ENCODE peak calls at places on chromosomes 2 and 18, in five cellular contexts. One of them, this sample, is unnamed. For H3K36me3, the result is how much of the 10 kb centered on the place peaks cover.

GRCh38 chr2:96762529-96763253 is 2.0 kb downstream of the CNNM4 start:
- DNase-seq in adrenal gland: no peak
- DNase-seq in body of pancreas: peak
- DNase-seq in cardiac muscle cell: peak
- DNase-seq in fibroblast of lung: peak
- DNase-seq in this sample: no peak

GRCh38 chr2:169768262-169768995 is 30.2 kb upstream of the SSB start:
- DNase-seq in cardiac muscle cell: no peak
- DNase-seq in body of pancreas: peak
- DNase-seq in fibroblast of lung: no peak
- DNase-seq in adrenal gland: no peak
- DNase-seq in this sample: peak

GRCh38 chr18:29154758-29155725 is 978.1 kb upstream of the CDH2 start:
- DNase-seq in fibroblast of lung: peak
- DNase-seq in adrenal gland: no peak
- DNase-seq in cardiac muscle cell: peak
- DNase-seq in body of pancreas: peak
- DNase-seq in this sample: no peak

GRCh38 chr2:43839776-43840564 is 1.2 kb downstream of the ABCG8 start:
- DNase-seq in fibroblast of lung: no peak
- DNase-seq in cardiac muscle cell: no peak
- DNase-seq in body of pancreas: no peak
- DNase-seq in adrenal gland: peak
- DNase-seq in this sample: no peak

GRCh38 chr2:236629961-236630872 is 60.6 kb downstream of the ACKR3 start:
- DNase-seq in cardiac muscle cell: no peak
- DNase-seq in fibroblast of lung: no peak
- DNase-seq in body of pancreas: no peak
- DNase-seq in adrenal gland: peak
- DNase-seq in this sample: no peak

GRCh38 chr2:112195167-112195766 is 57.1 kb downstream of the FBLN7 start:
- DNase-seq in fibroblast of lung: no peak
- DNase-seq in adrenal gland: no peak
- DNase-seq in body of pancreas: no peak
- DNase-seq in cardiac muscle cell: no peak
- DNase-seq in this sample: no peak

GRCh38 chr2:98757904-98758421 is 27.0 kb upstream of the MGAT4A start:
- DNase-seq in adrenal gland: peak
- DNase-seq in cardiac muscle cell: peak
- DNase-seq in body of pancreas: peak
- DNase-seq in fibroblast of lung: peak
- DNase-seq in this sample: peak

GRCh38 chr2:20400787-20401494 is 45.9 kb upstream of the RHOB start:
- DNase-seq in fibroblast of lung: no peak
- DNase-seq in body of pancreas: no peak
- DNase-seq in adrenal gland: peak
- DNase-seq in cardiac muscle cell: peak
- DNase-seq in this sample: no peak

GRCh38 chr2:134838143-134838620 is at the start of gene ACMSD:
- DNase-seq in fibroblast of lung: no peak
- DNase-seq in cardiac muscle cell: no peak
- DNase-seq in adrenal gland: no peak
- DNase-seq in body of pancreas: no peak
- DNase-seq in this sample: no peak

GRCh38 chr18:79485788-79486355 is 90.1 kb downstream of the NFATC1 start:
- DNase-seq in body of pancreas: no peak
- DNase-seq in fibroblast of lung: peak
- DNase-seq in cardiac muscle cell: peak
- DNase-seq in adrenal gland: no peak
- DNase-seq in this sample: no peak

DNA sequence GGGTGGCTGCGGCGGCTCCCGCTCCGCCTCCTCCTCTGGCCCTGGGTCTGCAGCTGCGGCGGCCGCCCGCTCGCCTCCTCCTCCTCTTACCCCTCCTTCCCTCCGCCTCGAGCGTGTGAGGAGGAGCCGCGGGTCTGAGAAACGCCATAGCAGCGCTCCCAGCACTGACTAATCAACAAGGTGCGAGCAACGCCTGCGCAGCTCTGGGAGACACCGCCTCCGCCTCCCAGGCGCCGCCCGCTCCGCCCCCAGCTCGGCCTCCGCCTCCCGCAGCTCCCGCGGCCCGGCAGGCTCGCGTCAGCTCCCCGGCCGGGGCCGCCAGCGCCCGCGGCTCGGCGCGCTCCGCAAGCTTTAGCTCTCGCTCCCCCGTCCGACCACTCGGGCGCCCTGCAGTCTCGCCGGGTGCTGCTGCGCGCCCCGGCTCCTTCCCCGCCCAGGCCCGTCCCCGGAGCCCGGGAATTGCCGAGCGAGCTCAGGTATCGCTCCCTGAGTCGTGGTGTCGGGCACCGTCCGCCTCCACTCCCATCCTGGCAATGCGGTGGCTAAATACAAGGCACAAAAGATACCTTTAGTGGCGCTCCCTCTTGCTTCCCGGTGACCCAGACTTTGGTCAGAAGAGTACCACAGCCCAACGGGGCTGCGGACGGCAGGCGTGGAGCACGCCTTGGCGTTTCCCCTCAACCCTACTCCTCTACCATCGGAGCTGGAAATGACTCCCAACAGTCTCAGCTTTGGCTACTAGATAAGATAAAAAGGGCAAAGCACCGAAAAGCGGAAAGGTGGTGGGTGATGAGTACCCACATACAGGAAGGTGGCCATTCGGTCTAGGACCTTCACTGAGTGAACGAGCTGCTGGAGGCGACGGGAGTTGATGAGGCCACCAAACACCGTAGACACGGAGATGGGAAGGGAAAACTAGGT is at the start of gene GAREM1:
- DNase-seq in body of pancreas: peak
- DNase-seq in adrenal gland: peak
- DNase-seq in fibroblast of lung: peak
- DNase-seq in cardiac muscle cell: peak
- DNase-seq in this sample: peak
- H3K27ac ChIP-seq in body of pancreas: peak
- H3K27ac ChIP-seq in adrenal gland: peak
- H3K27ac ChIP-seq in fibroblast of lung: peak
- H3K27ac ChIP-seq in cardiac muscle cell: peak
- H3K27ac ChIP-seq in this sample: peak

GRCh38 chr2:207334631-207335371 is 169.1 kb upstream of the KLF7 start:
- DNase-seq in adrenal gland: peak
- DNase-seq in body of pancreas: peak
- DNase-seq in fibroblast of lung: peak
- DNase-seq in cardiac muscle cell: peak
- DNase-seq in this sample: peak
- TF ChIP-seq CTCF in adrenal gland: no peak
- TF ChIP-seq CTCF in body of pancreas: no peak
- TF ChIP-seq CTCF in fibroblast of lung: no peak
- TF ChIP-seq CTCF in cardiac muscle cell: no peak
- TF ChIP-seq CTCF in this sample: no peak

GRCh38 chr2:233544079-233544690 is 22.4 kb downstream of the USP40 start:
- DNase-seq in adrenal gland: no peak
- DNase-seq in body of pancreas: no peak
- DNase-seq in cardiac muscle cell: no peak
- DNase-seq in fibroblast of lung: peak
- DNase-seq in this sample: peak
- H3K36me3 ChIP-seq in adrenal gland: under half
- H3K36me3 ChIP-seq in body of pancreas: under half
- H3K36me3 ChIP-seq in cardiac muscle cell: under half
- H3K36me3 ChIP-seq in fibroblast of lung: under half
- H3K36me3 ChIP-seq in this sample: under half

DNA sequence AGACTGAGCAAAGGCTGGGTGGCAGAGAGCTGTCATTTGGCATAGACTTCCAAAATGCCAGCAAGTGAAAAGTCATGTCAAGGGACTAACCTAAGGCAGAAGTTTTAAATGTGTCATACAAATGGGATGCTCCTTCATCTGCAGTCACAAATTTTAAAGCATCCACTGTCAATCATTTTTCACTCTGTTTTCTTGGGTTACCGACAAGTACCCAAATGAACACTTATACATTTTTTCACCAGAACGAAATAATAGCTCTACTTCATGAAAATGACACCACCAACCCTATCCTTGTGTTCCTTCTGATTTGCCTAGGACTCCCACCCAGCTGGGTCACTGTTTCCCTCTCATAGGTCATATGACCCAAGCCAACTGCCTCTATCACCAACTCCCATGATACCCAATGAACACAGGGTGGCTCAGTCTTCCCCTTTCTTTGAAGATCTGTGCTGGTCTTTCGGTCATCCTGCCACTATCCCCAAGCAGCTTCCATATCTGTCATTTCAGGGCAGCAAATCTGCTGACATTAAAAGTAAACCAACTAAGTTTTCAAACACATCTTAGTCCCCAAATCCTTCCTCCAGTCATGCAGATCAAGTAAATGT is 21.5 kb downstream of the KLF7 start:
- DNase-seq in fibroblast of lung: no peak
- DNase-seq in body of pancreas: no peak
- DNase-seq in adrenal gland: no peak
- DNase-seq in cardiac muscle cell: no peak
- DNase-seq in this sample: no peak
- H3K27ac ChIP-seq in fibroblast of lung: peak
- H3K27ac ChIP-seq in body of pancreas: peak
- H3K27ac ChIP-seq in adrenal gland: peak
- H3K27ac ChIP-seq in cardiac muscle cell: peak
- H3K27ac ChIP-seq in this sample: peak

This sample was measured in transverse colon.